ENCODE peak calls at places on chromosomes 5 and 9, in four cellular contexts. One of them, this sample, is unnamed.

GRCh38 chr9:134753191-134753590 is 111.6 kb downstream of the COL5A1 start:
- DNase-seq in NT2/D1: no peak
- DNase-seq in cardiac muscle cell: no peak
- DNase-seq in CD8-positive, alpha-beta memory T cell: no peak
- DNase-seq in this sample: no peak

GRCh38 chr5:67303356-67303755 is 106.8 kb upstream of the CD180 start:
- DNase-seq in NT2/D1: no peak
- DNase-seq in cardiac muscle cell: no peak
- DNase-seq in CD8-positive, alpha-beta memory T cell: no peak
- DNase-seq in this sample: no peak

GRCh38 chr9:127664678-127665507 is 41.9 kb upstream of the CFAP157 start:
- DNase-seq in NT2/D1: no peak
- DNase-seq in cardiac muscle cell: no peak
- DNase-seq in CD8-positive, alpha-beta memory T cell: no peak
- DNase-seq in this sample: no peak

GRCh38 chr5:51495672-51496071 is 112.4 kb downstream of the ISL1 start:
- DNase-seq in NT2/D1: no peak
- DNase-seq in cardiac muscle cell: no peak
- DNase-seq in CD8-positive, alpha-beta memory T cell: no peak
- DNase-seq in this sample: no peak

GRCh38 chr9:68690088-68690487 is 15.0 kb upstream of the PIP5K1B start:
- DNase-seq in NT2/D1: no peak
- DNase-seq in cardiac muscle cell: peak
- DNase-seq in CD8-positive, alpha-beta memory T cell: no peak
- DNase-seq in this sample: no peak

GRCh38 chr5:61450170-61450815 is 118.2 kb downstream of the ZSWIM6 start:
- DNase-seq in NT2/D1: no peak
- DNase-seq in cardiac muscle cell: no peak
- DNase-seq in CD8-positive, alpha-beta memory T cell: no peak
- DNase-seq in this sample: no peak

GRCh38 chr9:133108794-133109641 is 12.0 kb downstream of the RALGDS start:
- DNase-seq in NT2/D1: no peak
- DNase-seq in cardiac muscle cell: no peak
- DNase-seq in CD8-positive, alpha-beta memory T cell: no peak
- DNase-seq in this sample: peak

GRCh38 chr9:109934499-109935214 is 154.7 kb downstream of the PALM2AKAP2 start:
- DNase-seq in NT2/D1: no peak
- DNase-seq in cardiac muscle cell: no peak
- DNase-seq in CD8-positive, alpha-beta memory T cell: no peak
- DNase-seq in this sample: no peak

GRCh38 chr9:131635285-131635684 is 90.0 kb downstream of the PRRT1B start:
- DNase-seq in NT2/D1: peak
- DNase-seq in cardiac muscle cell: peak
- DNase-seq in CD8-positive, alpha-beta memory T cell: peak
- DNase-seq in this sample: peak

GRCh38 chr9:35236692-35237091 is 74.9 kb downstream of the UNC13B start:
- DNase-seq in NT2/D1: no peak
- DNase-seq in cardiac muscle cell: peak
- DNase-seq in CD8-positive, alpha-beta memory T cell: no peak
- DNase-seq in this sample: no peak

GRCh38 chr5:132831095-132831860 is 831 bp upstream of the SHROOM1 start:
- DNase-seq in NT2/D1: no peak
- DNase-seq in cardiac muscle cell: no peak
- DNase-seq in CD8-positive, alpha-beta memory T cell: no peak
- DNase-seq in this sample: peak

GRCh38 chr5:132830436-132831094 is at the start of gene SHROOM1:
- DNase-seq in NT2/D1: no peak
- DNase-seq in cardiac muscle cell: peak
- DNase-seq in CD8-positive, alpha-beta memory T cell: no peak
- DNase-seq in this sample: peak

GRCh38 chr5:132827943-132828673 is 2.3 kb downstream of the SHROOM1 start:
- DNase-seq in NT2/D1: no peak
- DNase-seq in cardiac muscle cell: no peak
- DNase-seq in CD8-positive, alpha-beta memory T cell: no peak
- DNase-seq in this sample: no peak

GRCh38 chr5:132829742-132830435 is 558 bp downstream of the SHROOM1 start:
- DNase-seq in NT2/D1: no peak
- DNase-seq in cardiac muscle cell: peak
- DNase-seq in CD8-positive, alpha-beta memory T cell: peak
- DNase-seq in this sample: peak

GRCh38 chr5:132828846-132829494 is 1.5 kb downstream of the SHROOM1 start:
- DNase-seq in NT2/D1: no peak
- DNase-seq in cardiac muscle cell: no peak
- DNase-seq in CD8-positive, alpha-beta memory T cell: no peak
- DNase-seq in this sample: no peak
- H3K4me3 ChIP-seq in NT2/D1: no peak
- H3K4me3 ChIP-seq in cardiac muscle cell: no peak
- H3K4me3 ChIP-seq in CD8-positive, alpha-beta memory T cell: no peak
- H3K4me3 ChIP-seq in this sample: no peak

GRCh38 chr9:80326105-80326504 is 754.3 kb downstream of the TLE4 start:
- DNase-seq in NT2/D1: no peak
- DNase-seq in cardiac muscle cell: no peak
- DNase-seq in CD8-positive, alpha-beta memory T cell: no peak
- DNase-seq in this sample: no peak
- H3K4me3 ChIP-seq in NT2/D1: no peak
- H3K4me3 ChIP-seq in cardiac muscle cell: no peak
- H3K4me3 ChIP-seq in CD8-positive, alpha-beta memory T cell: no peak
- H3K4me3 ChIP-seq in this sample: no peak

DNA sequence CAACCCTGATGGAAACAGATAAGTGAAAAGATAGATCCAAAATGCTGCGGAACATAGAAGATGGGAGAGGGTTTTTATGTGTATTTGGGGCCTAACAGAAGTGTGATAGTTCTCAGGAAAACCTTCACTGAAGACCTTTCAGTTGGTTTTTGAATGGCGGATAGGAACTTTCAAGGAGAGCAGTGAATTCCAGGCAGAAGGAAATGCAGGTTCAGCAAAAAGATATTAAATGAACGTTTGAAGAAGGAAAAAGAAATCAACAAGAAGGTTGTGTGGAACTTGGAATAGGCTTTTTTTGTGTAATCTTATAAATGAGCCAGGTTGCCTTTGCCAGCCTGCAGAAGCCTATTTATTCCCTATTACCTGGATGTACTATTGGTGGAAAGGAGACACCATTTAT is 2.1 kb downstream of the PPIP5K2 start:
- DNase-seq in NT2/D1: no peak
- DNase-seq in cardiac muscle cell: no peak
- DNase-seq in CD8-positive, alpha-beta memory T cell: no peak
- DNase-seq in this sample: no peak
- H3K4me3 ChIP-seq in NT2/D1: no peak
- H3K4me3 ChIP-seq in cardiac muscle cell: no peak
- H3K4me3 ChIP-seq in CD8-positive, alpha-beta memory T cell: peak
- H3K4me3 ChIP-seq in this sample: no peak

GRCh38 chr5:135491552-135492318 is 39.6 kb upstream of the TIFAB start:
- DNase-seq in NT2/D1: no peak
- DNase-seq in cardiac muscle cell: peak
- DNase-seq in CD8-positive, alpha-beta memory T cell: no peak
- DNase-seq in this sample: peak
- H3K4me3 ChIP-seq in NT2/D1: peak
- H3K4me3 ChIP-seq in cardiac muscle cell: no peak
- H3K4me3 ChIP-seq in CD8-positive, alpha-beta memory T cell: no peak
- H3K4me3 ChIP-seq in this sample: peak

GRCh38 chr5:81302596-81302995 is 1.2 kb downstream of the ZCCHC9 start:
- DNase-seq in NT2/D1: no peak
- DNase-seq in cardiac muscle cell: no peak
- DNase-seq in CD8-positive, alpha-beta memory T cell: no peak
- DNase-seq in this sample: no peak
- H3K4me3 ChIP-seq in NT2/D1: peak
- H3K4me3 ChIP-seq in cardiac muscle cell: peak
- H3K4me3 ChIP-seq in CD8-positive, alpha-beta memory T cell: peak
- H3K4me3 ChIP-seq in this sample: no peak

GRCh38 chr5:159071382-159071781 is 28.3 kb downstream of the EBF1 start:
- DNase-seq in NT2/D1: no peak
- DNase-seq in cardiac muscle cell: no peak
- DNase-seq in CD8-positive, alpha-beta memory T cell: no peak
- DNase-seq in this sample: no peak
- H3K4me3 ChIP-seq in NT2/D1: no peak
- H3K4me3 ChIP-seq in cardiac muscle cell: no peak
- H3K4me3 ChIP-seq in CD8-positive, alpha-beta memory T cell: no peak
- H3K4me3 ChIP-seq in this sample: no peak

GRCh38 chr9:92328225-92328624 is 2.5 kb downstream of the CENPP start:
- DNase-seq in NT2/D1: no peak
- DNase-seq in cardiac muscle cell: peak
- DNase-seq in CD8-positive, alpha-beta memory T cell: no peak
- DNase-seq in this sample: peak

GRCh38 chr9:92324889-92325268 is 271 bp downstream of the NOL8 start:
- DNase-seq in NT2/D1: no peak
- DNase-seq in cardiac muscle cell: no peak
- DNase-seq in CD8-positive, alpha-beta memory T cell: no peak
- DNase-seq in this sample: no peak

GRCh38 chr9:92325269-92325990 is at the start of the genes CENPP and NOL8:
- DNase-seq in NT2/D1: peak
- DNase-seq in cardiac muscle cell: peak
- DNase-seq in CD8-positive, alpha-beta memory T cell: peak
- DNase-seq in this sample: peak

GRCh38 chr9:92325991-92326500 is 293 bp downstream of the CENPP start:
- DNase-seq in NT2/D1: no peak
- DNase-seq in cardiac muscle cell: no peak
- DNase-seq in CD8-positive, alpha-beta memory T cell: no peak
- DNase-seq in this sample: no peak

DNA sequence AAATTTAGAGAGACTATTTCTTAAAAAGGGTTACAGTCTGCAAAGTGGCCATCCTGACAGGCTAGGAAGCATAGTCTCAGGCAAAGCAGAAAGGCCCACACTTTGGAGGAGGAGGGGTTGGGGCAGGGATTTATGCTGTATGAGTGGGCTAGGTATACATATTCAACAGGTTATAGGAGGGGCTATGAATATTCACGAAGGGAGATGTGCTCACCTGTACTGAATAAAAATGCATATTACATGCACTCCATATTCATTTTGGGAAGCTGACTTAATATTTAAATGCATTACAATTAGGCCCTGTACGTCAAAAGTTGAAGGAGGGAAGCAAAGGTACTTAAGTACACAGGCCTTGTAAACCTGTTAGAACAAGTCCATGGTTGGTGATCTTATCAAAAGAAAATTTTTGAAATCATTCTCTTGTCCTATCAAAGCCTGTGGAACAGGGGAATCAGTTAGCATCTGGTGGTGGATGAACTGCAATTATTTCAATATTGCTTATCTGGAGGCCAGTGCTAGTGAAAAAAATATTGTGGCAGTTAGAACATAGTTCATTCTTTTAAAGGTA is 1.6 kb downstream of the CENPP start:
- DNase-seq in NT2/D1: no peak
- DNase-seq in cardiac muscle cell: no peak
- DNase-seq in CD8-positive, alpha-beta memory T cell: no peak
- DNase-seq in this sample: no peak
- H3K4me3 ChIP-seq in NT2/D1: no peak
- H3K4me3 ChIP-seq in cardiac muscle cell: no peak
- H3K4me3 ChIP-seq in CD8-positive, alpha-beta memory T cell: no peak
- H3K4me3 ChIP-seq in this sample: no peak

DNA sequence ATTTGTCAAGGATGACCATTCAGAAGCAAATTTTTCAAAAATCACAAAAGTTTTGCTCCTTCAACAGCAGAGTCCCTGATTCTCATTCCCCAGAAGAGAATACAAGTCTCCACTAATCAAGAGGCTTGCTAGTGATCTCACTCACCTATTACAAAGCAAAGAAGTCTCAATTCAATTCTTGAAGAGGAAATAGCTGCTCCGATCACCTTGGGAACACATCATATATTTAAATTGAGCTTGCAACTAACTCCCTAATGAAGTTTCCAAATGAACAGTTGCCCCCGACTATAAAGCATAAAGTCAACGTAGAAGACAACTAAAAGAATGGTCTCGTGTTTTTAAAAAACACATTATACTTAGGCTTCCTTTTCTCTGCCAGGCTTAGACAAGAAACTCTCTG is 1.6 kb downstream of the LIFR start:
- DNase-seq in NT2/D1: no peak
- DNase-seq in cardiac muscle cell: no peak
- DNase-seq in CD8-positive, alpha-beta memory T cell: no peak
- DNase-seq in this sample: no peak
- H3K4me3 ChIP-seq in NT2/D1: no peak
- H3K4me3 ChIP-seq in cardiac muscle cell: peak
- H3K4me3 ChIP-seq in CD8-positive, alpha-beta memory T cell: no peak
- H3K4me3 ChIP-seq in this sample: peak

This sample was measured in H7.